ENCODE peak calls at places on chromosome 11, in four cellular contexts. Z is H1, R is GM12891, M is GM12878. X is an unnamed sample.

GRCh38 chr11:34915136-34916013 is 804 bp downstream of the APIP start:
- DNase-seq in Z (no peak), R (no peak), M (no peak), X (no peak)

GRCh38 chr11:25758145-25758661 is 573.7 kb upstream of the ANO3 start:
- DNase-seq in Z (no peak), R (no peak), M (no peak), X (no peak)

GRCh38 chr11:85977751-85978160 is 91.1 kb downstream of the PICALM start:
- DNase-seq in Z (no peak), R (no peak), M (no peak), X (no peak)

GRCh38 chr11:120516461-120517389 is 5.2 kb downstream of the GRIK4 start:
- DNase-seq in Z (no peak), R (no peak), M (no peak), X (no peak)

GRCh38 chr11:107442715-107443215 is 14.9 kb downstream of the CWF19L2 start:
- DNase-seq in Z (no peak), R (no peak), M (no peak), X (no peak)

GRCh38 chr11:114075891-114076441 is 16.5 kb downstream of the ZBTB16 start:
- DNase-seq in Z (no peak), R (no peak), M (no peak), X (no peak)

GRCh38 chr11:113350646-113351045 is 36.3 kb downstream of the TTC12 start:
- DNase-seq in Z (no peak), R (no peak), M (no peak), X (no peak)

GRCh38 chr11:3840870-3841425 is at the start of gene RHOG:
- DNase-seq in Z (no peak), R (peak), M (no peak), X (peak)

GRCh38 chr11:129313588-129314288 is 61.9 kb upstream of the BARX2 start:
- DNase-seq in Z (no peak), R (no peak), M (no peak), X (no peak)

GRCh38 chr11:129117595-129118350 is 74.4 kb downstream of the ARHGAP32 start:
- DNase-seq in Z (no peak), R (peak), M (no peak), X (no peak)

GRCh38 chr11:8025816-8026215 is 38.7 kb downstream of the EIF3F start:
- DNase-seq in Z (no peak), R (no peak), M (no peak), X (no peak)

GRCh38 chr11:11620966-11621880 is 582 bp downstream of the GALNT18 start:
- DNase-seq in Z (no peak), R (peak), M (no peak), X (peak)

GRCh38 chr11:93831343-93832082 is 18.9 kb downstream of the VSTM5 start:
- DNase-seq in Z (no peak), R (no peak), M (no peak), X (no peak)

GRCh38 chr11:89540826-89541225 is 49.7 kb upstream of the NOX4 start:
- DNase-seq in Z (no peak), R (no peak), M (no peak), X (no peak)

GRCh38 chr11:107743161-107743560 is 31.3 kb upstream of the SLN start:
- DNase-seq in Z (no peak), R (no peak), M (no peak), X (no peak)

GRCh38 chr11:117092951-117093590 is 5.2 kb downstream of the SIK3 start:
- DNase-seq in Z (no peak), R (no peak), M (no peak), X (no peak)

GRCh38 chr11:93059074-93059957 is 89.9 kb downstream of the MTNR1B start:
- DNase-seq in Z (no peak), R (no peak), M (no peak), X (no peak)

GRCh38 chr11:131246589-131247164 is 123.7 kb upstream of the NTM start:
- DNase-seq in Z (peak), R (no peak), M (no peak), X (no peak)

GRCh38 chr11:120281161-120281795 is 41.3 kb downstream of the POU2F3 start:
- DNase-seq in Z (no peak), R (no peak), M (no peak), X (no peak)

GRCh38 chr11:132779487-132779886 is 752.8 kb downstream of the OPCML start:
- DNase-seq in Z (no peak), R (no peak), M (no peak), X (no peak)

GRCh38 chr11:12285811-12286222 is 91.6 kb upstream of the PARVA start:
- DNase-seq in Z (no peak), R (no peak), M (no peak), X (no peak)

GRCh38 chr11:107549253-107549953 is 16.1 kb downstream of the ALKBH8 start:
- DNase-seq in Z (no peak), R (no peak), M (no peak), X (no peak)

GRCh38 chr11:17596711-17597110 is 49.7 kb downstream of the OTOG start:
- DNase-seq in Z (no peak), R (no peak), M (no peak), X (no peak)

GRCh38 chr11:110182886-110183285 is 89.7 kb downstream of the ZC3H12C start:
- DNase-seq in Z (no peak), R (no peak), M (no peak), X (no peak)

GRCh38 chr11:66002648-66003225 is 434 bp downstream of the BANF1 start:
- DNase-seq in Z (no peak), R (peak), M (no peak), X (peak)

GRCh38 chr11:37409124-37409523 is 811.1 kb upstream of the RAG2 start:
- DNase-seq in Z (no peak), R (no peak), M (no peak), X (no peak)

GRCh38 chr11:128919192-128919591 is 23.5 kb downstream of the TP53AIP1 start:
- DNase-seq in Z (no peak), R (no peak), M (no peak), X (no peak)

GRCh38 chr11:86624366-86624765 is 48.0 kb downstream of the ME3 start:
- DNase-seq in Z (no peak), R (no peak), M (no peak), X (no peak)

GRCh38 chr11:111403021-111403725 is 24.1 kb upstream of the POU2AF1 start:
- DNase-seq in Z (no peak), R (no peak), M (no peak), X (no peak)

GRCh38 chr11:84522331-84522730 is 1104.8 kb downstream of the DLG2 start:
- DNase-seq in Z (no peak), R (no peak), M (no peak), X (no peak)

GRCh38 chr11:12245549-12245986 is 131.8 kb upstream of the PARVA start:
- DNase-seq in Z (no peak), R (no peak), M (no peak), X (no peak)

GRCh38 chr11:64372802-64373597 is 14.0 kb downstream of the RPS6KA4 start:
- DNase-seq in Z (no peak), R (no peak), M (no peak), X (peak)

GRCh38 chr11:12019337-12019736 is 10.9 kb upstream of the DKK3 start:
- DNase-seq in Z (no peak), R (no peak), M (no peak), X (no peak)

GRCh38 chr11:69801513-69802335 is 17.5 kb downstream of the FGF3 start:
- DNase-seq in Z (peak), R (no peak), M (no peak), X (no peak)

GRCh38 chr11:112302226-112302868 is 41.7 kb upstream of the PLET1 start:
- DNase-seq in Z (no peak), R (no peak), M (no peak), X (no peak)

DNA sequence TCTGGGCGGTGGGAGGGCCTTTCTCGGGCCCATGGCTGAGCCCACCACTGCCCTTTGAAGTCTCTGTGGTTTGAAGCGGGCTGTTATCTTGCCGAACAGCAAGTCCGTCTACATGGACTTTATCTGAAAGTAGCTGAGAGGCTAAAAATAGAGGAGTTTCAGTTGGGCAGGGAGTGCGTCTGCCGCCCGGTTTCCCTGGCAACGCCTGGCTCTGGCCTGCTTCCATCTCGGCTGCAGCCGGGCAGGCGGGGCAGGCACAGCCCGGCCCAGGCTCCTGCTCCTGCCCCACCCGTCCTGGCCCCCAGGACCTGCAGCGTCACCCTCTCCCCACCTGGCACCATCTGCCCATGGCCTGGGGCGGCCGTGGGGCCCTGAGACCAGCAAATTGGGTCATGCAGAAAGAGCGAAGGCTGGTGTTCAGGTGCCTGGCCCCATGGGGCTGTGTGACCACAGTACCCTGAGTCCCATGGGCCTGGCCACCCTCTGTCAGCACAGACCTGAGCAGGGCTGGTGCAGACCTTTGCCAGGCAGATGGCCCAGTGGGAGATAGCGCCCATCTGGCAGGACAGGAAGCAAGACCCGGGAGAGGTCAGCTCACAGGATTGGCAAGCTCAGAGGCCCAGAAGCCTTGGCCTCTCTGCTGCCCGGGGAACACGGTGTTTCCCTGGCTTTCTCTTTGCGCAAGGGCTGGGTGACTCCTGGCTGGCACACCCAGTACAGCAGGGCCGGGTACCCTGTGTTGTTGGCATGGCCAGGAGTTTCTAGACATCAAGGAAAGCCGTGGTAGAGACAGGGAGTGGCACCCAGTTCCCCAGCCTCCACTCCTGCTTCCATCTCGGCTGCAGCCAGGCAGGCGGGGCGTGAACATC is 79.1 kb upstream of the KCNQ1OT1 start:
- DNase-seq in Z (no peak), R (peak), M (no peak), X (peak)
- TF ChIP-seq POLR2AphosphoS5 in Z (no peak), R (no peak), M (no peak), X (no peak)

GRCh38 chr11:5684627-5685362 is at the start of gene TRIM5:
- DNase-seq in Z (peak), R (peak), M (peak), X (peak)
- TF ChIP-seq POLR2A in Z (no peak), R (peak), M (peak), X (no peak)

DNA sequence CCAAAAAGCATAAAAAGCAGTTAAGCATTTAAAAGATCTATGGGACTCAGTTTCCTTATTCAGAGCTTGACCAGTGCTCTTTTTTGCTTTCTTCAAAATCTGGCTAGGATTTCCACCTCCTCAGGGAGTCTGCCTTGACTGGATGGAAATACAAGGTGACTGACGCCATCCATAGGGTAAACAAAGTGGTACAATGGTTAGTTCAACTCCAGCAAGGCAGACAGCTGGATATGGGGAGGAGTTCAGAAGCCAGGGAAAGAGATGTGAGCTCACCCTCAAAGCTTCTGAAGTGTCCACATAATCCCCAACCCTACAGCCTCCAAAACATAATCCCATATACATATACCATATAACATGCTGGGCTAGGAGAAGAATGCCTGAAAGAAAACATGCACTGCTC is 52.0 kb downstream of the KIRREL3 start:
- DNase-seq in Z (no peak), R (no peak), M (no peak), X (no peak)
- TF ChIP-seq TAF1 in Z (no peak), R (no peak), M (no peak), X (no peak)

DNA sequence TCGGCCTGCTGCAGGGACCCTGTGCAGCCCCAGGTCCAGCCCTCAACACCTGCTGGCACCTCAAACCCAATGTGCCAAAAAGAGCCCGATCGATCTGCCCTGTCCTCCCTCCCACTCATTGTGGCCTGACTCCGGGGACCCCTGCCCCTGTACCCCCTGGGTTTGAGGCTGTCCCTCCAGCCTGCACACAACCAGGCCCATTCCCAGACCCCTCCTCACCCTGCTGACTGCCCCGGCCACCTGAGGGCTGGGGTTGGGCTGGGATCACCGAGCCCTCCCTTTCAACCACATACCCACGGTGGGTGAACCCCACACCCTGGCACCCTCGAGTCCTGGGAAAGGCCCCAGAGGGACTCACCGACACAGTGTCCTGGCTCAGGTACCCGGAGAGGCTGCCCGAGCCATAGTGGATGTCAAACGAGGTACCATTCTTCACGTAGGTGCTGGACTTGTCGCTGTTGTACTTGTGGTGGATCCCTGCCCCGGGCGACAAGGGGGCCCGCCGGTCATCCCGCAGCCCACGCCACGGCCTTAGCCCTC is 5.0 kb downstream of the CTSD start:
- DNase-seq in Z (no peak), R (no peak), M (no peak), X (no peak)
- TF ChIP-seq POLR2AphosphoS5 in Z (no peak), R (no peak), M (no peak), X (no peak)

GRCh38 chr11:24513837-24514594 is 17.2 kb downstream of the LUZP2 start:
- DNase-seq in Z (no peak), R (no peak), M (no peak), X (no peak)
- TF ChIP-seq POLR2A in Z (no peak), R (no peak), M (no peak), X (no peak)

GRCh38 chr11:46917109-46918086 is 952 bp downstream of the LRP4 start:
- DNase-seq in Z (no peak), R (no peak), M (no peak), X (no peak)

GRCh38 chr11:46918778-46919513 is 596 bp upstream of the LRP4 start:
- DNase-seq in Z (no peak), R (no peak), M (no peak), X (no peak)

GRCh38 chr11:46916669-46917108 is 1.7 kb downstream of the LRP4 start:
- DNase-seq in Z (no peak), R (peak), M (no peak), X (no peak)

GRCh38 chr11:46916251-46916650 is 2.1 kb downstream of the LRP4 start:
- DNase-seq in Z (no peak), R (no peak), M (no peak), X (no peak)

DNA sequence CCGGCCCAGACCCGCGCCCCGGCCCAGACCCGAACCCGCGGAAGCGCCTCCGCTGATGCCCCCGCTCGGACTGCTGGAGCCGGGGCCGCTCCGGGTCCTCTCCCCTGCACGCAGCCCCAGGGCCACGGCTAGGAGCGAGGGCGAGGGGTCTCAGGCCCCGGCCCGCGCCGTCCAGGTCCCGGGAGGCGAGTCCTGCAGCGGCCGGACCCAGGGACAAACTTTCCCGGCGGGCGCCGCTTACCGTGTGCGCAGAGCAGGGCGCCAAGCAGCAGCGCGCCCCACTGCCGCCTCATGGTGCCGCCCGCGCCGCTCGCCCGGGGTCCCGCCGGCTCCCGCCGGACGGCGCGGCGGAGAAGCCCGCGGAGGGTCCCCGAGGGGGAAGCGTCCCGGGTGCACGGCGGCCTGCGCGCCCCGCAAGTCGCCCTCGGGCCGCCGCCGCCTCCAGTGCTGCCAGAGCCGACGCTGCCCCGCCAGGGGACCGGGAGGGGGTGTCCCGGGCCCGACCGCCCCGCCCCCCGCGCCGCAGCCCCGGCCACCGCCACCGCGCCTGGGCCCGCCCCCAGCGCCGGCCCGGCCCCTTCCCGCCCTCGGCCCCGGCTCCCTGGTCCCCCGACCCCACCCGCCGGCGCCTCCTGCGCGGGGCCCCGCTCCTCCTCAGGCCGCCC is at the start of gene LRP4:
- DNase-seq in Z (no peak), R (peak), M (no peak), X (peak)
- TF ChIP-seq TAF1 in Z (no peak), R (no peak), M (no peak), X (no peak)

DNA sequence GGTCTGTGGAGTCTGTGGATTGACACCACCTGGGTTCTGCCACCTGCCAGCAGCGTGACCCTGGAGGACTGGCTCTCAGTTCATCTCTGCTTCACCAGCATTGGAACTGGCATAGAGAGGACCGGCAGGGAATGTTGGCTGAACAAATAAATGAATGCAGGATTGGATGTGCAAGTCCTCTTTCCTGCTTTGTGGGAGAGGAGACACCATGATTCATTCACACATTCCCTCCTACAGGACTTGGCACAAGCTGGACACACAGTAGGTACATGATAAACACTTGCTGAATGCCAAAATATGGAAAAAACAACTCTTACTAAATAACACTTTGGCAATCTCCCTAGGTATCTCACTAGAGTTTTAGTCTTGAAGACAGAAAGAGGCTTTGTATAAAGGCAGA is 116.6 kb upstream of the NARS2 start:
- DNase-seq in Z (no peak), R (no peak), M (no peak), X (no peak)
- TF ChIP-seq POLR2AphosphoS5 in Z (no peak), R (no peak), M (no peak), X (no peak)

DNA sequence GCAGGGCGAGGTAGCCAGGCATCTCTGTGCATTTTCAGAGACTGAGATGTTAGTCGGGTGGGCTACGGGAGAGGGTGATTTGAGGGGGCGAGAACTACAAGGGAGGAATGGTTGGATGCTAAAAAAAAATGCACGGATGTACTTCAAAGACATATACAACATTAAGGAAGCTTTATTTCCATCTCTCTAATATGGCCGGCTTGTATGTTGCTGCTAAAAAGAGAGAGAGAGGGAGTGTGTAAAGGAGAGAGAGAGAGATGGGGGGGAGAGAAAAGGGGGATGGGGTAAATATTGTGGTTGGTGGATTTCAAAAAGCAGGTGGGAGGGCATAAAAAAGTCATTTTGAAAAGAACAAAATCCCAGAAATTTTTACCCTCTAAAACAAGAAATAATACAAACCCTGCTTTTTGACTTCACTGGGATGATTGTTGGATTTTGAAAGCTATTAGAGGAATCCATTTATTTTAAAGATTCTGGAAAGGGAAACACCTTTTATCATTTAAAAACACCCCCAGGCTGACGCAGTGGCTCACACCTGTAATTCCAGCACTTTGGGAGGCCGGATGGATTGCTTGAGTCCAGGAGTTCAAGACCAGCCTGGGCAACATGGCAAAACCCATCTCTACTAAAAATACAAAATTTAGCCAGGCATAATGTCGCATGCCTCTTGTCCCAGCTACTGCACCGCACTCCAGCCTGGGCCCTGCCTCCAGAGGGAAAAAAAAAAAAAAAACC is at the start of gene SCN2B:
- DNase-seq in Z (no peak), R (no peak), M (no peak), X (no peak)
- TF ChIP-seq POLR2A in Z (no peak), R (no peak), M (no peak), X (no peak)